ENCODE peak calls at places on chromosomes 2 and 18, in eight cellular contexts. V is GM23248, J is PC-3, D is GM23338, Y is neural progenitor cell, Z is HCT116, E is MM.1S, W is SK-N-SH. G is an unnamed sample.
A peak's percentile ranks its signal among the peaks of the same experiment; 100 is the strongest.

GRCh38 chr2:217398101-217398500 is 538.2 kb upstream of the TNP1 start:
- DNase-seq in V (no peak), J (no peak), D (no peak), Y (no peak), Z (no peak), E (no peak), W (no peak), G (no peak)

GRCh38 chr2:20537423-20538307 is 90.8 kb downstream of the RHOB start:
- DNase-seq in V (no peak), J (no peak), D (no peak), Y (no peak), Z (no peak), E (no peak), W (no peak), G (no peak)

GRCh38 chr2:120954939-120955338 is 219.3 kb downstream of the GLI2 start:
- DNase-seq in V (no peak), J (no peak), D (no peak), Y (no peak), Z (no peak), E (no peak), W (no peak), G (no peak)

GRCh38 chr2:75561566-75562512 is 1.1 kb upstream of the EVA1A start:
- DNase-seq in V (peak; percentile 74), J (peak; percentile 26), D (no peak), Y (no peak), Z (no peak), E (no peak), W (no peak), G (peak; percentile 20)

GRCh38 chr18:9739516-9739915 is 31.4 kb downstream of the RAB31 start:
- DNase-seq in V (peak; percentile 8), J (no peak), D (no peak), Y (no peak), Z (no peak), E (no peak), W (no peak), G (no peak)

GRCh38 chr18:48889115-48889941 is 61.4 kb downstream of the SMAD7 start:
- DNase-seq in V (no peak), J (no peak), D (peak; percentile 76), Y (peak; percentile 75), Z (no peak), E (no peak), W (peak; percentile 57), G (peak; percentile 61)

GRCh38 chr2:30149513-30149912 is 2.7 kb downstream of the YPEL5 start:
- DNase-seq in V (peak; percentile 27), J (peak; percentile 19), D (peak; percentile 80), Y (peak; percentile 40), Z (no peak), E (no peak), W (no peak), G (peak; percentile 37)

GRCh38 chr2:39640107-39640506 is 25.6 kb upstream of the TMEM178A start:
- DNase-seq in V (no peak), J (no peak), D (no peak), Y (no peak), Z (no peak), E (no peak), W (no peak), G (no peak)

GRCh38 chr18:48735070-48735676 is 196.3 kb downstream of the CTIF start:
- DNase-seq in V (no peak), J (peak; percentile 4), D (peak; percentile 49), Y (peak; percentile 35), Z (no peak), E (no peak), W (no peak), G (no peak)

GRCh38 chr2:196170202-196170680 is 1.1 kb downstream of the STK17B start:
- DNase-seq in V (peak; percentile 69), J (peak; percentile 74), D (peak; percentile 20), Y (peak; percentile 45), Z (no peak), E (peak; percentile 69), W (peak; percentile 36), G (peak; percentile 49)

GRCh38 chr2:107932986-107933385 is 53.3 kb upstream of the SLC5A7 start:
- DNase-seq in V (peak; percentile 44), J (peak; percentile 45), D (peak; percentile 38), Y (peak; percentile 32), Z (no peak), E (peak; percentile 30), W (no peak), G (peak; percentile 21)

GRCh38 chr2:69205491-69205890 is 181.5 kb downstream of the GFPT1 start:
- DNase-seq in V (no peak), J (no peak), D (no peak), Y (no peak), Z (no peak), E (no peak), W (no peak), G (no peak)

GRCh38 chr2:36516136-36516870 is 81.7 kb downstream of the FEZ2 start:
- DNase-seq in V (peak; percentile 55), J (no peak), D (no peak), Y (no peak), Z (no peak), E (no peak), W (no peak), G (peak; percentile 37)

GRCh38 chr2:67463810-67464209 is 66.7 kb downstream of the ETAA1 start:
- DNase-seq in V (no peak), J (peak; percentile 96), D (no peak), Y (no peak), Z (peak; percentile 64), E (peak; percentile 88), W (no peak), G (peak; percentile 19)

GRCh38 chr18:4016391-4017049 is 438.6 kb downstream of the DLGAP1 start:
- DNase-seq in V (peak; percentile 37), J (no peak), D (peak; percentile 28), Y (no peak), Z (no peak), E (no peak), W (no peak), G (no peak)

GRCh38 chr2:119765404-119766002 is 5.8 kb downstream of the PTPN4 start:
- DNase-seq in V (no peak), J (no peak), D (no peak), Y (no peak), Z (no peak), E (no peak), W (no peak), G (no peak)

GRCh38 chr2:176494949-176495353 is 225.7 kb downstream of the MTX2 start:
- DNase-seq in V (peak; percentile 54), J (no peak), D (no peak), Y (no peak), Z (no peak), E (no peak), W (no peak), G (no peak)

GRCh38 chr2:222796413-222797103 is 64.3 kb upstream of the ACSL3 start:
- DNase-seq in V (no peak), J (peak; percentile 87), D (peak; percentile 12), Y (peak; percentile 31), Z (no peak), E (no peak), W (no peak), G (peak; percentile 65)

GRCh38 chr2:108616731-108617161 is 82.5 kb downstream of the LIMS1 start:
- DNase-seq in V (peak; percentile 10), J (peak; percentile 91), D (no peak), Y (no peak), Z (no peak), E (no peak), W (no peak), G (no peak)

GRCh38 chr18:59516356-59517155 is 157.5 kb upstream of the LMAN1 start:
- DNase-seq in V (peak; percentile 70), J (peak; percentile 57), D (peak; percentile 41), Y (peak; percentile 18), Z (no peak), E (no peak), W (peak; percentile 45), G (peak; percentile 86)

GRCh38 chr18:41025666-41026065 is 929.4 kb upstream of the PIK3C3 start:
- DNase-seq in V (no peak), J (no peak), D (no peak), Y (no peak), Z (no peak), E (no peak), W (no peak), G (no peak)

GRCh38 chr2:241957276-241957675 is 87.7 kb downstream of the RTP5 start:
- DNase-seq in V (no peak), J (no peak), D (no peak), Y (no peak), Z (no peak), E (no peak), W (no peak), G (no peak)

GRCh38 chr2:174331731-174332606 is 2.8 kb upstream of the SP9 start:
- DNase-seq in V (no peak), J (peak; percentile 23), D (peak; percentile 66), Y (peak; percentile 80), Z (no peak), E (no peak), W (no peak), G (no peak)

GRCh38 chr2:24454258-24454657 is 36.8 kb upstream of the NCOA1 start:
- DNase-seq in V (peak; percentile 61), J (no peak), D (no peak), Y (peak; percentile 44), Z (no peak), E (no peak), W (no peak), G (no peak)
- TF ChIP-seq EZH2phosphoT487 in V (no peak), J (no peak), D (no peak), Y (no peak), Z (no peak), E (no peak), W (no peak), G (no peak)

DNA sequence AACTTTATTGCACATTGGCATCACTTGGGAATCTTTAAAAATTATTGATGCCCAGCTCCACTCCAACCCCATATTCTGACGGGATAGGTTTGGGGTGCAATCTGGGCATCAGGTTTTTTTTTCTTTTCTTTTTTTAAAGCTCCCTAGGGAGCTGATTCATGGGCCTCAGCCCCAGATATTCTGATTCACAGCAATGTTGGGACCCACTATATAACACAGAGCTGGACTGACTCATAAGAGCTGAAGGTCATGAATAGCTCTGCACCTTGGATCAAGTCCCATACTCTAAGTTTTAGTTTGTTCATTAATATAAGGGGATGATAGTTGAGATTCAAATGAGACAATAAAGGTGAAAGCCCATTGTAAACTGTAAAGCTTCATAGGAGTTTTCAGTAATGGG is 191.1 kb upstream of the REV1 start:
- DNase-seq in V (peak; percentile 95), J (peak; percentile 18), D (no peak), Y (no peak), Z (no peak), E (no peak), W (no peak), G (no peak)
- H3K27me3 ChIP-seq in V (no peaks in the 10 kb centered on the region), J (no peaks in the 10 kb centered on the region), D (no peaks in the 10 kb centered on the region), Y (no peaks in the 10 kb centered on the region), Z (peaks cover 19% of the 10 kb centered on the region), E (no peaks in the 10 kb centered on the region), W (no peaks in the 10 kb centered on the region), G (no peaks in the 10 kb centered on the region)

DNA sequence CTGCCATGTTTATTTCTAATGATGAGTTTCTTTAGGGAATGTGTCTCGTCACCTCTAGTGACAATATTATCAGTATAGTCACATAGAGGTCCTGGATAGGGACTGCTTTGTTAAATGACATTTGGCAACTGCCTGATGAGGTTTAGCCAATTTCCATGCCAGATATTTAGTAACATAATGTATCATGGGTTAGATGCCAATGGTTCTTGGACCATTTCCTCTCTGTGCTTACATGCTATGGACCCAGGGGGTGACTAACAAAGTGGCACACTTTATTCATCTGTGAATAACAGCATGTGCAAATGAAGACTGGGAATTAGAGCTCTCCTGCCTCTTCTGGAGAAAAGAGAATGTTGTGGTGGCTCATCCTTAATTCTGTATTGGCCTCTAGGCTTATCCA is 56.2 kb upstream of the RAB27B start:
- DNase-seq in V (peak; percentile 60), J (no peak), D (no peak), Y (no peak), Z (no peak), E (no peak), W (no peak), G (no peak)
- H2AFZ ChIP-seq in V (no peak overlapping the region), J (no peak overlapping the region), D (no peak overlapping the region), Y (no peak overlapping the region), Z (no peak overlapping the region), E (no peak overlapping the region), W (no peak overlapping the region), G (no peak overlapping the region)

GRCh38 chr18:56815926-56816325 is 164.8 kb downstream of the WDR7 start:
- DNase-seq in V (no peak), J (peak; percentile 84), D (no peak), Y (no peak), Z (no peak), E (no peak), W (no peak), G (no peak)
- TF ChIP-seq EZH2phosphoT487 in V (no peak), J (no peak), D (no peak), Y (no peak), Z (no peak), E (no peak), W (no peak), G (no peak)

G was measured in hepatocyte.